ENCODE peak calls at places on chromosomes 3 and 15, in four cellular contexts. A is GM04504; Y is CD8-positive, alpha-beta T cell; K is activated CD4-positive, alpha-beta T cell treated with anti-CD3 and anti-CD28 coated beads for 24 hours. G is an unnamed sample.

GRCh38 chr3:129942296-129942695 is 32.2 kb upstream of the TRH start:
- DNase-seq in Y (peak; percentile 24), K (no peak), A (peak; percentile 23), G (peak; percentile 56)

GRCh38 chr3:4687167-4687566 is 194.0 kb downstream of the ITPR1 start:
- DNase-seq in Y (no peak), K (no peak), A (no peak), G (no peak)

GRCh38 chr3:37892917-37893595 is 31.4 kb downstream of the CTDSPL start:
- DNase-seq in K (no peak), Y (no peak), A (peak; percentile 9), G (no peak)

GRCh38 chr3:72219752-72220151 is 434.8 kb upstream of the PROK2 start:
- DNase-seq in A (no peak), K (no peak), Y (no peak), G (no peak)

GRCh38 chr3:50373146-50373864 is 14.0 kb upstream of the TMEM115 start:
- DNase-seq in Y (no peak), K (no peak), A (no peak), G (no peak)

GRCh38 chr3:56800373-56801150 is 1.2 kb downstream of the ARHGEF3 start:
- DNase-seq in A (no peak), K (peak; percentile 68), Y (peak; percentile 75), G (no peak)

GRCh38 chr3:107375682-107376081 is 1.6 kb upstream of the CCDC54 start:
- DNase-seq in A (no peak), K (no peak), Y (no peak), G (no peak)

GRCh38 chr3:183116051-183116614 is 16.8 kb upstream of the MCCC1 start:
- DNase-seq in A (no peak), K (peak; percentile 24), Y (peak; percentile 52), G (peak; percentile 68)

GRCh38 chr3:98035208-98035607 is at the start of gene GABRR3:
- DNase-seq in K (no peak), Y (no peak), A (no peak), G (no peak)

GRCh38 chr3:88810455-88810854 is 297.0 kb upstream of the EPHA3 start:
- DNase-seq in Y (no peak), K (no peak), A (no peak), G (no peak)

GRCh38 chr3:190709351-190709773 is 153.1 kb downstream of the GMNC start:
- DNase-seq in Y (no peak), A (no peak), K (no peak), G (no peak)

GRCh38 chr3:161320837-161321236 is 50.5 kb downstream of the SPTSSB start:
- DNase-seq in K (no peak), A (no peak), Y (no peak), G (no peak)

GRCh38 chr15:100244796-100245495 is 96.8 kb downstream of the ADAMTS17 start:
- DNase-seq in Y (no peak), K (no peak), A (no peak), G (no peak)

GRCh38 chr3:13462125-13462629 is 17.9 kb upstream of the HDAC11 start:
- DNase-seq in Y (no peak), K (no peak), A (no peak), G (no peak)

GRCh38 chr15:66881173-66881905 is 179.3 kb downstream of the SMAD6 start:
- DNase-seq in Y (no peak), K (no peak), A (no peak), G (no peak)

GRCh38 chr3:12476238-12476897 is 7.9 kb upstream of the TSEN2 start:
- DNase-seq in K (no peak), Y (no peak), A (no peak), G (no peak)

GRCh38 chr3:107976204-107976775 is 114.5 kb downstream of the CD47 start:
- DNase-seq in A (no peak), Y (no peak), K (no peak), G (no peak)

GRCh38 chr3:185852562-185853135 is 27.8 kb upstream of the IGF2BP2 start:
- DNase-seq in Y (no peak), K (no peak), A (no peak), G (no peak)

GRCh38 chr15:67186688-67187087 is 67.8 kb downstream of the AAGAB start:
- DNase-seq in Y (no peak), K (no peak), A (no peak), G (no peak)

GRCh38 chr3:57127849-57128566 is 37.1 kb downstream of the IL17RD start:
- DNase-seq in A (peak; percentile 68), Y (no peak), K (no peak), G (no peak)

GRCh38 chr15:67176195-67176971 is 78.1 kb downstream of the AAGAB start:
- DNase-seq in Y (no peak), A (no peak), K (no peak), G (no peak)

GRCh38 chr3:5349343-5349742 is 161.8 kb downstream of the EDEM1 start:
- DNase-seq in K (no peak), A (no peak), Y (no peak), G (no peak)

GRCh38 chr15:50358805-50359204 is 3.8 kb upstream of the GABPB1 start:
- DNase-seq in K (no peak), A (peak; percentile 17), Y (peak; percentile 14), G (no peak)

GRCh38 chr3:157023211-157023610 is 136.7 kb downstream of the CCNL1 start:
- DNase-seq in K (no peak), A (no peak), Y (no peak), G (no peak)

GRCh38 chr15:74053941-74054529 is 28.3 kb downstream of the GOLGA6A start:
- DNase-seq in A (peak; percentile 37), K (peak; percentile 58), Y (peak; percentile 71), G (peak; percentile 62)

G was measured in D721Med.